ENCODE peak calls at places on chromosomes 6 and 20, in nine cellular contexts. O is heart right ventricle, P is suprapubic skin, B is stomach, A is foreskin fibroblast, N is GM13976, H is lower leg skin, Q is B cell, E is neural progenitor cell. M is an unnamed sample.
A peak's percentile ranks its signal among the peaks of the same experiment; 100 is the strongest.

GRCh38 chr6:55748880-55749279 is 126.5 kb downstream of the BMP5 start:
- DNase-seq in Q (no peak), P (no peak), N (no peak), A (no peak), B (no peak), E (no peak), H (no peak), O (no peak), M (no peak)

GRCh38 chr6:8219352-8219943 is 117.1 kb upstream of the EEF1E1 start:
- DNase-seq in Q (peak; percentile 32), B (peak; percentile 42), A (peak; percentile 83), N (peak; percentile 55), E (peak; percentile 60), P (no peak), O (peak; percentile 21), H (no peak), M (no peak)

GRCh38 chr6:137868721-137869631 is 1.9 kb downstream of the TNFAIP3 start:
- DNase-seq in O (no peak), E (no peak), Q (no peak), A (no peak), P (no peak), H (peak; percentile 46), B (no peak), N (no peak), M (no peak)

GRCh38 chr6:52725530-52726192 is 37.6 kb downstream of the GSTA2 start:
- DNase-seq in E (no peak), B (peak; percentile 36), O (no peak), P (no peak), A (peak; percentile 46), H (no peak), Q (no peak), N (no peak), M (no peak)

GRCh38 chr6:62039602-62040001 is 246.4 kb downstream of the KHDRBS2 start:
- DNase-seq in O (no peak), H (no peak), P (no peak), E (no peak), A (no peak), Q (no peak), N (no peak), B (no peak), M (no peak)

GRCh38 chr20:35893942-35894341 is 60.4 kb downstream of the SCAND1 start:
- DNase-seq in H (no peak), A (no peak), P (no peak), O (no peak), N (peak; percentile 51), B (no peak), E (no peak), Q (no peak), M (no peak)

GRCh38 chr6:169665289-169665688 is 36.5 kb downstream of the WDR27 start:
- DNase-seq in E (no peak), H (peak; percentile 80), Q (no peak), O (no peak), N (no peak), A (no peak), B (no peak), P (no peak), M (no peak)

GRCh38 chr6:36912583-36912982 is 26.8 kb downstream of the C6orf89 start:
- DNase-seq in E (no peak), O (no peak), P (no peak), H (no peak), Q (no peak), N (peak; percentile 70), A (peak; percentile 90), B (no peak), M (no peak)

GRCh38 chr20:62774076-62774714 is 22.1 kb upstream of the MRGBP start:
- DNase-seq in N (no peak), B (no peak), H (no peak), P (no peak), A (no peak), O (no peak), Q (no peak), E (no peak), M (no peak)

GRCh38 chr6:113018351-113019151 is 671.4 kb downstream of the RFPL4B start:
- DNase-seq in O (peak; percentile 22), P (no peak), Q (no peak), E (no peak), H (no peak), B (no peak), A (peak; percentile 80), N (no peak), M (no peak)

GRCh38 chr6:34043371-34043770 is 102.5 kb downstream of the GRM4 start:
- DNase-seq in P (no peak), O (no peak), B (no peak), N (no peak), Q (no peak), H (no peak), A (no peak), E (no peak), M (no peak)

GRCh38 chr6:11368760-11369159 is 136.3 kb upstream of the NEDD9 start:
- DNase-seq in P (no peak), H (no peak), O (no peak), Q (no peak), N (no peak), B (no peak), E (no peak), A (no peak), M (no peak)

GRCh38 chr6:112899541-112899940 is 552.4 kb downstream of the RFPL4B start:
- DNase-seq in O (no peak), B (no peak), N (no peak), E (no peak), A (no peak), Q (no peak), P (no peak), H (no peak), M (no peak)

GRCh38 chr6:73728548-73729205 is 32.7 kb downstream of the CD109 start:
- DNase-seq in Q (no peak), N (peak; percentile 26), B (no peak), P (no peak), H (no peak), E (no peak), A (no peak), O (no peak), M (no peak)

GRCh38 chr20:40319056-40319455 is 370.0 kb downstream of the MAFB start:
- DNase-seq in H (no peak), A (no peak), O (no peak), N (no peak), E (no peak), P (no peak), B (no peak), Q (no peak), M (no peak)

GRCh38 chr6:158926429-158926828 is 73.6 kb downstream of the RSPH3 start:
- DNase-seq in Q (no peak), H (no peak), P (no peak), B (no peak), N (no peak), O (no peak), E (no peak), A (no peak), M (no peak)

GRCh38 chr6:119322715-119323350 is 26.7 kb downstream of the MAN1A1 start:
- DNase-seq in Q (no peak), P (no peak), B (no peak), N (no peak), H (no peak), O (no peak), A (no peak), E (no peak), M (peak; percentile 38)

GRCh38 chr20:50321797-50322480 is 131.3 kb downstream of the CEBPB start:
- DNase-seq in E (no peak), B (no peak), H (peak; percentile 85), P (no peak), N (no peak), Q (no peak), A (no peak), O (no peak), M (no peak)

GRCh38 chr6:45419574-45420082 is 41.9 kb upstream of the SUPT3H start:
- DNase-seq in O (peak; percentile 40), Q (peak; percentile 53), A (peak; percentile 75), N (peak; percentile 43), H (peak; percentile 87), B (peak; percentile 66), P (no peak), E (peak; percentile 82), M (peak; percentile 26)
- TF ChIP-seq CTCF in O (peak; percentile 46), Q (peak; percentile 17), A (no peak), N (peak; percentile 42), H (no peak), B (no peak), P (no peak), E (peak; percentile 44), M (no peak)

DNA sequence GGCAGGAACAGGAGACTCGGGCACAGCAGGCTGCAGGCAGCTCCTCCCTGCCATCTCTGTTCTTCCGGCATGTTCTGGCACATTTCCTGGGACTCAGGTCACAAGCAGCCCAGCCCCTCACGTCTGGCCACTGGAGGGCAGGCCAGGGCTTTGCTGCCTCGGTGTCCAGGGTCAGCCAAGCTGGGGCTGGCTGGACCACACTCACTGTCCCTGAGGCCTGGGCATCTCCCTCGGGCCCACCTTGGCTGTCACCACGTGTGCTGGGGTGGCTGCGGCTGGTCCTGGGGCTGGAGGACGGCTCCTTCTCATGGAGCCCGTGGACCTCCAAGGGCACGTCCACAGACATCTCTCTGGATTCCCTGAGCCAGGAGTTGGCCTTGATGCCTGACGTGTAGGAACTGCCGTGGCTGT is 18.5 kb downstream of the FRMD1 start:
- DNase-seq in P (no peak), E (peak; percentile 79), B (peak; percentile 89), A (no peak), O (peak; percentile 70), Q (no peak), H (no peak), N (no peak), M (no peak)
- TF ChIP-seq CTCF in P (no peak), E (peak; percentile 80), B (peak; percentile 57), A (peak; percentile 49), O (peak; percentile 84), Q (no peak), H (no peak), N (no peak), M (no peak)

GRCh38 chr6:117711369-117711768 is 36.1 kb downstream of the NUS1 start:
- DNase-seq in P (no peak), E (no peak), N (no peak), O (no peak), Q (no peak), H (no peak), A (no peak), B (no peak), M (no peak)
- TF ChIP-seq CTCF in P (no peak), E (no peak), N (no peak), O (peak; percentile 3), Q (no peak), H (no peak), A (no peak), B (no peak), M (no peak)

GRCh38 chr20:47007826-47008655 is 113.4 kb downstream of the EYA2 start:
- DNase-seq in N (no peak), H (peak; percentile 49), O (no peak), Q (no peak), B (no peak), P (no peak), A (peak; percentile 12), E (no peak), M (no peak)
- TF ChIP-seq CTCF in N (no peak), H (no peak), O (no peak), Q (no peak), B (no peak), P (no peak), A (no peak), E (no peak), M (no peak)

M was measured in natural killer cell.